ENCODE peak calls at places on chromosomes 7 and 10, in eight cellular contexts. O is thoracic aorta; I is stimulated activated CD8-positive, alpha-beta memory T cell treated with anti-CD3 and anti-CD28 coated beads, Interleukin-15, amount 100 ng/mL, for 24 hours; L is T-cell; A is left lobe of liver; P is T-helper 1 cell; B is left ventricle myocardium inferior; M is nephron progenitor cell. S is an unnamed sample.

GRCh38 chr10:5447611-5448071 is 35.3 kb downstream of the NET1 start:
- DNase-seq in O (no peak), I (no peak), L (no peak), A (no peak), P (no peak), B (no peak), M (no peak), S (no peak)

GRCh38 chr7:130723784-130724183 is 10.2 kb downstream of the KLF14 start:
- DNase-seq in O (no peak), I (no peak), L (no peak), A (no peak), P (no peak), B (no peak), M (no peak), S (no peak)

GRCh38 chr7:77903597-77903996 is 105.0 kb downstream of the PHTF2 start:
- DNase-seq in O (no peak), I (no peak), L (no peak), A (no peak), P (no peak), B (no peak), M (no peak), S (no peak)

GRCh38 chr10:131193923-131194322 is 117.6 kb downstream of the TCERG1L start:
- DNase-seq in O (no peak), I (no peak), L (no peak), A (peak; percentile 24), P (no peak), B (no peak), M (no peak), S (no peak)

GRCh38 chr10:72764151-72764550 is 72.2 kb downstream of the MCU start:
- DNase-seq in O (no peak), I (no peak), L (no peak), A (no peak), P (no peak), B (no peak), M (no peak), S (no peak)

GRCh38 chr10:21525367-21526183 is at the start of gene SKIDA1:
- DNase-seq in O (peak; percentile 28), I (peak; percentile 24), L (peak; percentile 36), A (peak; percentile 94), P (peak; percentile 55), B (peak; percentile 89), M (peak; percentile 88), S (peak; percentile 41)

GRCh38 chr10:114308470-114309110 is 69.5 kb downstream of the VWA2 start:
- DNase-seq in O (no peak), I (no peak), L (no peak), A (no peak), P (no peak), B (no peak), M (no peak), S (no peak)

GRCh38 chr10:36474456-36474855 is 650.9 kb upstream of the ANKRD30A start:
- DNase-seq in O (no peak), I (no peak), L (no peak), A (no peak), P (no peak), B (no peak), M (no peak), S (no peak)

GRCh38 chr7:40231796-40232195 is 97.0 kb downstream of the SUGCT start:
- DNase-seq in O (no peak), I (no peak), L (no peak), A (no peak), P (no peak), B (no peak), M (no peak), S (no peak)

GRCh38 chr7:140696679-140697446 is at the start of gene NDUFB2:
- DNase-seq in O (no peak), I (peak; percentile 59), L (peak; percentile 54), A (peak; percentile 88), P (peak; percentile 61), B (peak; percentile 52), M (peak; percentile 75), S (peak; percentile 30)

GRCh38 chr7:47552631-47553030 is 29.3 kb downstream of the TNS3 start:
- DNase-seq in O (no peak), I (no peak), L (no peak), A (no peak), P (no peak), B (no peak), M (no peak), S (no peak)

S was measured in CD8-positive, alpha-beta T cell.